ENCODE peak calls at places on chromosomes 16 and 17, in five cellular contexts. One of them, this sample, is unnamed.

GRCh38 chr17:78767806-78768205 is 14.3 kb downstream of the CYTH1 start:
- DNase-seq in SHP77: no peak
- DNase-seq in glutamatergic neuron: no peak
- DNase-seq in activated T-cell treated with anti-CD3 and anti-CD28 coated beads, Interleukin-2, amount 50 U/mL, for 4 hours: no peak
- DNase-seq in H54: no peak
- DNase-seq in this sample: peak; percentile 17

GRCh38 chr16:48366165-48367093 is 18.8 kb downstream of the SIAH1 start:
- DNase-seq in H54: no peak
- DNase-seq in SHP77: peak; percentile 64
- DNase-seq in glutamatergic neuron: peak; percentile 27
- DNase-seq in activated T-cell treated with anti-CD3 and anti-CD28 coated beads, Interleukin-2, amount 50 U/mL, for 4 hours: peak; percentile 40
- DNase-seq in this sample: peak; percentile 32

GRCh38 chr17:72287586-72287985 is 166.8 kb downstream of the SOX9 start:
- DNase-seq in activated T-cell treated with anti-CD3 and anti-CD28 coated beads, Interleukin-2, amount 50 U/mL, for 4 hours: no peak
- DNase-seq in H54: no peak
- DNase-seq in glutamatergic neuron: no peak
- DNase-seq in SHP77: peak; percentile 83
- DNase-seq in this sample: no peak

GRCh38 chr17:13594762-13595697 is 6.7 kb downstream of the HS3ST3A1 start:
- DNase-seq in SHP77: peak; percentile 91
- DNase-seq in activated T-cell treated with anti-CD3 and anti-CD28 coated beads, Interleukin-2, amount 50 U/mL, for 4 hours: peak; percentile 84
- DNase-seq in H54: no peak
- DNase-seq in glutamatergic neuron: peak; percentile 75
- DNase-seq in this sample: peak; percentile 17

GRCh38 chr17:80123791-80124190 is 22.4 kb downstream of the GAA start:
- DNase-seq in activated T-cell treated with anti-CD3 and anti-CD28 coated beads, Interleukin-2, amount 50 U/mL, for 4 hours: no peak
- DNase-seq in SHP77: peak; percentile 29
- DNase-seq in H54: no peak
- DNase-seq in glutamatergic neuron: no peak
- DNase-seq in this sample: no peak

GRCh38 chr17:1546292-1546922 is 16.2 kb downstream of the PITPNA start:
- DNase-seq in SHP77: no peak
- DNase-seq in H54: peak; percentile 29
- DNase-seq in glutamatergic neuron: no peak
- DNase-seq in activated T-cell treated with anti-CD3 and anti-CD28 coated beads, Interleukin-2, amount 50 U/mL, for 4 hours: no peak
- DNase-seq in this sample: no peak

GRCh38 chr16:84156342-84156784 is 11.3 kb downstream of the DNAAF1 start:
- DNase-seq in SHP77: peak; percentile 13
- DNase-seq in activated T-cell treated with anti-CD3 and anti-CD28 coated beads, Interleukin-2, amount 50 U/mL, for 4 hours: no peak
- DNase-seq in glutamatergic neuron: no peak
- DNase-seq in H54: no peak
- DNase-seq in this sample: no peak

GRCh38 chr17:18129041-18129502 is 20.5 kb downstream of the MYO15A start:
- DNase-seq in activated T-cell treated with anti-CD3 and anti-CD28 coated beads, Interleukin-2, amount 50 U/mL, for 4 hours: no peak
- DNase-seq in SHP77: peak; percentile 61
- DNase-seq in glutamatergic neuron: no peak
- DNase-seq in H54: peak; percentile 100
- DNase-seq in this sample: no peak

GRCh38 chr17:21041753-21042433 is 918 bp downstream of the USP22 start:
- DNase-seq in glutamatergic neuron: peak; percentile 84
- DNase-seq in H54: peak; percentile 68
- DNase-seq in activated T-cell treated with anti-CD3 and anti-CD28 coated beads, Interleukin-2, amount 50 U/mL, for 4 hours: peak; percentile 63
- DNase-seq in SHP77: peak; percentile 89
- DNase-seq in this sample: peak; percentile 24

GRCh38 chr17:4364622-4365041 is 1.8 kb downstream of the UBE2G1 start:
- DNase-seq in activated T-cell treated with anti-CD3 and anti-CD28 coated beads, Interleukin-2, amount 50 U/mL, for 4 hours: no peak
- DNase-seq in H54: no peak
- DNase-seq in glutamatergic neuron: no peak
- DNase-seq in SHP77: no peak
- DNase-seq in this sample: no peak

GRCh38 chr17:58330997-58331814 is 2.6 kb upstream of the TSPOAP1 start:
- DNase-seq in glutamatergic neuron: no peak
- DNase-seq in H54: no peak
- DNase-seq in SHP77: no peak
- DNase-seq in activated T-cell treated with anti-CD3 and anti-CD28 coated beads, Interleukin-2, amount 50 U/mL, for 4 hours: peak; percentile 80
- DNase-seq in this sample: no peak

GRCh38 chr17:22268214-22268911 is 576.0 kb downstream of the KCNJ18 start:
- DNase-seq in activated T-cell treated with anti-CD3 and anti-CD28 coated beads, Interleukin-2, amount 50 U/mL, for 4 hours: no peak
- DNase-seq in H54: no peak
- DNase-seq in glutamatergic neuron: no peak
- DNase-seq in SHP77: no peak
- DNase-seq in this sample: no peak

This sample was measured in NCI-H526 treated with DMSO at 0.1 percent for 48 hours.